ENCODE peak calls at places on chromosomes 5 and 9, in six cellular contexts. M is M059J; W is activated CD4-positive, alpha-beta T cell treated with anti-CD3 and anti-CD28 coated beads, Interleukin-2, amount 50 U/mL, for 1 hour; Q is effector memory CD4-positive, alpha-beta T cell; F is GM23248; Z is CD8-positive, alpha-beta T cell. N is an unnamed sample.
A peak's percentile ranks its signal among the peaks of the same experiment; 100 is the strongest.

GRCh38 chr9:130860458-130861316 is 25.6 kb downstream of the ABL1 start:
- DNase-seq in F (peak; percentile 99), M (peak; percentile 96), Z (no peak), W (no peak), Q (no peak), N (peak; percentile 87)

GRCh38 chr5:14165375-14166091 is 22.4 kb downstream of the TRIO start:
- DNase-seq in M (peak; percentile 98), W (no peak), Q (no peak), F (peak; percentile 78), Z (no peak), N (peak; percentile 68)

GRCh38 chr5:129996896-129997295 is 92.6 kb downstream of the CHSY3 start:
- DNase-seq in Z (no peak), F (peak; percentile 65), W (no peak), Q (no peak), M (no peak), N (peak; percentile 7)

GRCh38 chr9:124356745-124357390 is 58.4 kb downstream of the PSMB7 start:
- DNase-seq in Z (no peak), F (no peak), M (no peak), W (no peak), Q (no peak), N (no peak)

GRCh38 chr9:15423328-15423985 is 781 bp downstream of the SNAPC3 start:
- DNase-seq in Z (no peak), F (peak; percentile 77), W (no peak), Q (no peak), M (peak; percentile 36), N (peak; percentile 51)

GRCh38 chr9:97501177-97501971 is at the start of gene TMOD1:
- DNase-seq in Z (no peak), M (peak; percentile 59), F (peak; percentile 66), W (peak; percentile 23), Q (peak; percentile 11), N (peak; percentile 44)

GRCh38 chr5:36692791-36693763 is 86.7 kb downstream of the SLC1A3 start:
- DNase-seq in F (peak; percentile 86), M (peak; percentile 77), Q (no peak), Z (no peak), W (peak; percentile 2), N (peak; percentile 77)

GRCh38 chr9:22044583-22044982 is 35.5 kb upstream of the CDKN2B start:
- DNase-seq in M (peak; percentile 92), F (peak; percentile 91), Z (no peak), Q (no peak), W (no peak), N (peak; percentile 88)

GRCh38 chr5:137693951-137694721 is 41.8 kb downstream of the KLHL3 start:
- DNase-seq in M (no peak), Q (no peak), W (no peak), Z (no peak), F (no peak), N (no peak)

GRCh38 chr5:142747034-142747433 is 23.1 kb upstream of the ARHGAP26 start:
- DNase-seq in Q (no peak), F (peak; percentile 83), Z (no peak), W (no peak), M (no peak), N (no peak)

GRCh38 chr9:15231788-15232635 is 75.0 kb downstream of the TTC39B start:
- DNase-seq in F (peak; percentile 64), W (no peak), M (no peak), Z (no peak), Q (no peak), N (peak; percentile 48)

GRCh38 chr5:149374801-149375200 is 4.3 kb downstream of the IL17B start:
- DNase-seq in Q (no peak), Z (no peak), W (no peak), F (no peak), M (no peak), N (no peak)

GRCh38 chr9:93096131-93096802 is at the start of gene CARD19:
- DNase-seq in Z (no peak), M (peak; percentile 51), F (peak; percentile 73), W (peak; percentile 47), Q (peak; percentile 58), N (peak; percentile 47)

GRCh38 chr5:97164846-97165245 is 18.2 kb downstream of the RIOK2 start:
- DNase-seq in Z (no peak), W (no peak), Q (no peak), F (peak; percentile 73), M (no peak), N (peak; percentile 64)

GRCh38 chr9:113401027-113401792 is at the start of gene ALAD:
- DNase-seq in Z (peak; percentile 100), F (peak; percentile 99), Q (peak; percentile 99), W (peak; percentile 99), M (peak; percentile 98), N (peak; percentile 99)

GRCh38 chr5:176625966-176626875 is 4.1 kb downstream of the SNCB start:
- DNase-seq in Q (no peak), W (no peak), Z (no peak), F (peak; percentile 14), M (no peak), N (peak; percentile 73)

GRCh38 chr5:150245111-150245789 is 44.3 kb downstream of the CAMK2A start:
- DNase-seq in M (no peak), Z (no peak), W (no peak), Q (no peak), F (peak; percentile 66), N (no peak)

GRCh38 chr5:151696470-151697061 is 9.9 kb upstream of the SPARC start:
- DNase-seq in M (peak; percentile 82), W (no peak), Q (no peak), F (peak; percentile 100), Z (no peak), N (peak; percentile 34)

GRCh38 chr5:3110371-3110770 is 358.9 kb upstream of the IRX2 start:
- DNase-seq in Q (no peak), Z (no peak), W (no peak), M (no peak), F (no peak), N (no peak)

GRCh38 chr5:154000703-154001102 is 38.0 kb downstream of the FAM114A2 start:
- DNase-seq in Z (no peak), M (no peak), Q (no peak), W (no peak), F (no peak), N (no peak)

GRCh38 chr9:112750767-112751058 is 153 bp downstream of the SNX30 start:
- DNase-seq in Q (no peak), Z (no peak), W (no peak), F (no peak), M (no peak), N (no peak)

GRCh38 chr9:121700165-121700830 is 48.9 kb downstream of the DAB2IP start:
- DNase-seq in F (peak; percentile 71), W (no peak), Q (no peak), Z (no peak), M (peak; percentile 43), N (peak; percentile 99)

GRCh38 chr5:71482132-71482531 is 26.7 kb downstream of the BDP1 start:
- DNase-seq in M (peak; percentile 72), Z (no peak), F (peak; percentile 17), W (no peak), Q (no peak), N (peak; percentile 75)

GRCh38 chr5:172878585-172879433 is 44.8 kb downstream of the ERGIC1 start:
- DNase-seq in Z (no peak), F (peak; percentile 90), W (no peak), M (no peak), Q (no peak), N (no peak)

GRCh38 chr9:1916676-1917075 is 98.5 kb upstream of the SMARCA2 start:
- DNase-seq in W (no peak), M (no peak), F (peak; percentile 34), Q (no peak), Z (no peak), N (no peak)

GRCh38 chr5:62068554-62068953 is 237.5 kb upstream of the KIF2A start:
- DNase-seq in W (no peak), F (no peak), Z (no peak), Q (no peak), M (no peak), N (no peak)

GRCh38 chr5:173886157-173886556 is 2.0 kb upstream of the CPEB4 start:
- DNase-seq in M (no peak), W (no peak), Q (no peak), Z (no peak), F (no peak), N (no peak)